ENCODE peak calls at places on chromosomes 1 and 21, in four cellular contexts. W is left lung, V is uterus, K is psoas muscle. P is an unnamed sample.

GRCh38 chr1:28577052-28577678 is 14.9 kb upstream of the RAB42 start:
- DNase-seq in W (no peak), V (no peak), K (no peak), P (no peak)

GRCh38 chr21:42263591-42264131 is 44.7 kb downstream of the ABCG1 start:
- DNase-seq in W (peak; percentile 75), V (peak; percentile 22), K (peak; percentile 56), P (no peak)

GRCh38 chr1:19049798-19050197 is 93.3 kb upstream of the IFFO2 start:
- DNase-seq in W (no peak), V (no peak), K (no peak), P (no peak)

GRCh38 chr1:225899044-225899925 is 10.3 kb upstream of the LEFTY1 start:
- DNase-seq in W (no peak), V (no peak), K (no peak), P (no peak)

GRCh38 chr1:236421022-236421421 is 26.9 kb downstream of the EDARADD start:
- DNase-seq in W (no peak), V (no peak), K (no peak), P (no peak)

GRCh38 chr1:229068266-229069043 is 202.5 kb upstream of the RAB4A start:
- DNase-seq in W (no peak), V (no peak), K (peak; percentile 34), P (no peak)

GRCh38 chr1:19597463-19598309 is 46.4 kb upstream of the NBL1 start:
- DNase-seq in W (no peak), V (no peak), K (no peak), P (no peak)

GRCh38 chr21:37435120-37435519 is 68.5 kb downstream of the DYRK1A start:
- DNase-seq in W (no peak), V (peak; percentile 42), K (peak; percentile 32), P (no peak)

GRCh38 chr1:58290685-58291372 is 255.7 kb downstream of the OMA1 start:
- DNase-seq in W (no peak), V (no peak), K (no peak), P (no peak)

GRCh38 chr21:20250337-20250736 is 747.9 kb upstream of the NCAM2 start:
- DNase-seq in W (no peak), V (no peak), K (no peak), P (no peak)

GRCh38 chr1:5755552-5756125 is 236.6 kb downstream of the NPHP4 start:
- DNase-seq in W (peak; percentile 31), V (no peak), K (no peak), P (peak; percentile 5)

GRCh38 chr1:160437432-160438319 is 37.3 kb downstream of the VANGL2 start:
- DNase-seq in W (no peak), V (no peak), K (no peak), P (no peak)
- H3K4me3 ChIP-seq in W (no peak overlapping the region), V (no peak overlapping the region), K (no peak overlapping the region), P (no peak overlapping the region)

DNA sequence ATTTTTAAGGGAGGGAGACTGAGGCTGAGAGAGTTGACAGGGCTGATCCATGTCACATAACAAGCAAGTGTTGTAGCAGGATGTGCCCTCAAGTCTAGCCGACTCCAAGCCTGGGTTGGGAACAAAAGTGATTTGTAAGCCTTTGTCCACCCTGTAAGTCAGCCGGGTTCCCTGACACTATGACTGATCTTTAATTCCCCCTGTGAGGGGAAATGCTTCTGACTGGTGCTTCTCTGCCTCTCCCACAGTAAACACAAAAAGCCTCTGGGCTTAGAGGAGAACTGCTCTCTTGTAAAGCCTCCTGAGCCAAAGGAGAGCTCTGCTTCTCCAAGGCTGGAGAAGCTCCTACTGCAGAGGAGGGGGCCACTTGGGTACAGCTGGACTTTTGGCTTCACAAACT is 35.9 kb downstream of the KANK4 start:
- DNase-seq in W (no peak), V (no peak), K (no peak), P (no peak)
- H3K4me3 ChIP-seq in W (no peak overlapping the region), V (no peak overlapping the region), K (no peak overlapping the region), P (no peak overlapping the region)

GRCh38 chr1:17260264-17260663 is 11.4 kb downstream of the PADI3 start:
- DNase-seq in W (no peak), V (no peak), K (no peak), P (no peak)
- H3K4me3 ChIP-seq in W (no peak overlapping the region), V (no peak overlapping the region), K (no peak overlapping the region), P (no peak overlapping the region)

GRCh38 chr1:227559499-227559898 is 3.9 kb upstream of the ZNF678 start:
- DNase-seq in W (no peak), V (no peak), K (no peak), P (no peak)
- H3K4me3 ChIP-seq in W (no peak overlapping the region), V (no peak overlapping the region), K (no peak overlapping the region), P (no peak overlapping the region)

DNA sequence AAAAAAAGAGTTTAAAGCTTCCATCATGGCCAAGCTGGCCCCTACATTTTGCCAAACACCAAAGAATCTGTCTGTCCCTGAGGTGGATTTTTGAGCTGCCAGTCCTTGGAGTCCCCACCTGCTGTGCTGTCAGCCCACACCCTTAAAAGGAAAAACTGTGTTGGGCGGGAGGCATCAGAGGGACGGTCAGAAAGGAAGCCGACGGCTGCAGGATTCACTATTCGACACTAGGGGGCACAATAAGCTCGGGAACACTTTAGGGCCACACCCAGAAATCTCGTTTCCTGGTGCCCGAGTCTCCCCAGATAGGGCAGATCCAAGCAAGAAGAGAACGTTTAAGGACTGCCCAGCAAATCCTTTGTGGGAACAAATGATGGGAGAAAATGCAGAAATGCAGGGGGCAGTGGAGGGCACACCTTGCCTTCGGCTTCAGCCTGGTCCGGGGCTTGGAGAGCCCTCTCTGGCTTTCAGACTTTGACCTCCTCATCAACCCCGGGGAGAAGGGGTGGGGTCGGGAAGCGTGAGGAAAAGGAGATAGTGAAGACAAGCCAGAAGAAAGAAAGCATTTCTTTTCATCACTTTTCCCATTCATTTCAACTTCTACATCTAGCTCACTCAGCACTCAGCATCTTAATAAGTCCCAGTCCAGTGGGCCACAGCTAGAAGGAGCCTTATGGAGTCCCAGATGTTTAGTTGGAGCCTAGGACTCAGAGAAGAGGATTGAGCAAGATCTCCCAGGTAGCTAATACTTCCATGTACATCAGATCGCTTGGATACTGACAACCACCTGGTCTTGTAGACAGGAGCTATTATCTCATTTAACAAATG is 5.0 kb upstream of the CTTNBP2NL start:
- DNase-seq in W (no peak), V (peak; percentile 91), K (peak; percentile 83), P (peak; percentile 84)
- H3K4me3 ChIP-seq in W (peak overlapping the region; percentile 38), V (peak overlapping the region; percentile 34), K (peak overlapping the region; percentile 58), P (peak overlapping the region; percentile 24)

GRCh38 chr1:40710581-40711315 is 19.2 kb downstream of the NFYC start:
- DNase-seq in W (no peak), V (no peak), K (no peak), P (no peak)

GRCh38 chr1:40709100-40709801 is 17.7 kb downstream of the NFYC start:
- DNase-seq in W (no peak), V (peak; percentile 64), K (peak; percentile 55), P (peak; percentile 84)

GRCh38 chr1:40709802-40710278 is 18.3 kb downstream of the NFYC start:
- DNase-seq in W (no peak), V (no peak), K (no peak), P (no peak)

GRCh38 chr1:40706626-40707025 is 15.1 kb downstream of the NFYC start:
- DNase-seq in W (no peak), V (no peak), K (no peak), P (no peak)

DNA sequence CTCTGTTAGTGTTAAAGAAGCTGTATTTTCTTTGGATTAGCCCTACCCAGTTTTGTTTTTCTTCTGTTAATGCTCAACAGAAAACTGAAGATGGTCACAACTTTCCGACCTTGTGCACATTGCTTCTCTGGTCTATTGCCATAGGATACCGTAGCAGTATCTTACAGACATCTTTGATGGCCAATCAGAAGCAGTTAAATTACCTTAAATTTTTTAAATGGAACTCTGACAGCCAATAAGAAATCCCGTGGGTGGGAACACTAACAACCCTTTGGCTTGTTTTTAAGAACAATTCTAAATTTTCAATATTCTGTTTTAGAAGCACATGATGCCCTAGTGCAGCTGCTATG is 17.2 kb downstream of the NFYC start:
- DNase-seq in W (no peak), V (no peak), K (no peak), P (no peak)
- H3K4me3 ChIP-seq in W (peak overlapping the region; percentile 43), V (peak overlapping the region; percentile 31), K (peak overlapping the region; percentile 75), P (peak overlapping the region; percentile 59)

P was measured in dorsolateral prefrontal cortex.